ENCODE peak calls at places on chromosomes 4 and X, in six cellular contexts. F is caudate nucleus; N is AG04450; W is heart right ventricle; B is left lung; R is CD8-positive, alpha-beta memory T cell. A is an unnamed sample.

GRCh38 chr4:6504900-6505496 is 32.6 kb upstream of the PPP2R2C start:
- DNase-seq in R (no peak), W (no peak), N (no peak), B (no peak), F (no peak), A (peak)

GRCh38 chrX:12970691-12971202 is 4.2 kb upstream of the TMSB4X start:
- DNase-seq in B (no peak), W (no peak), F (peak), N (no peak), R (peak), A (no peak)

GRCh38 chr4:1497189-1497801 is 91.1 kb upstream of the NKX1-1 start:
- DNase-seq in R (peak), B (peak), N (no peak), W (no peak), F (no peak), A (no peak)

GRCh38 chr4:102574317-102574716 is 73.2 kb downstream of the NFKB1 start:
- DNase-seq in F (no peak), W (no peak), N (peak), B (no peak), R (no peak), A (no peak)

GRCh38 chrX:54447461-54447860 is 7.3 kb downstream of the TSR2 start:
- DNase-seq in R (no peak), W (no peak), N (no peak), B (no peak), F (no peak), A (no peak)

GRCh38 chr4:929970-930625 is 2.0 kb downstream of the GAK start:
- DNase-seq in W (no peak), R (no peak), F (no peak), B (no peak), N (no peak), A (no peak)

GRCh38 chr4:183492791-183493221 is 12.1 kb upstream of the ING2 start:
- DNase-seq in R (no peak), F (no peak), W (no peak), N (no peak), B (no peak), A (no peak)

GRCh38 chrX:20829665-20830481 is 544.3 kb upstream of the CNKSR2 start:
- DNase-seq in B (no peak), N (no peak), R (no peak), W (no peak), F (no peak), A (no peak)

GRCh38 chrX:107710617-107711391 is 64.8 kb downstream of the TSC22D3 start:
- DNase-seq in B (no peak), N (peak), W (no peak), F (no peak), R (peak), A (peak)

GRCh38 chr4:149031399-149031798 is 589.2 kb upstream of the NR3C2 start:
- DNase-seq in F (no peak), N (no peak), R (no peak), W (no peak), B (no peak), A (no peak)

GRCh38 chr4:85798011-85798770 is 323.2 kb downstream of the ARHGAP24 start:
- DNase-seq in B (no peak), N (no peak), F (no peak), R (no peak), W (no peak), A (no peak)

DNA sequence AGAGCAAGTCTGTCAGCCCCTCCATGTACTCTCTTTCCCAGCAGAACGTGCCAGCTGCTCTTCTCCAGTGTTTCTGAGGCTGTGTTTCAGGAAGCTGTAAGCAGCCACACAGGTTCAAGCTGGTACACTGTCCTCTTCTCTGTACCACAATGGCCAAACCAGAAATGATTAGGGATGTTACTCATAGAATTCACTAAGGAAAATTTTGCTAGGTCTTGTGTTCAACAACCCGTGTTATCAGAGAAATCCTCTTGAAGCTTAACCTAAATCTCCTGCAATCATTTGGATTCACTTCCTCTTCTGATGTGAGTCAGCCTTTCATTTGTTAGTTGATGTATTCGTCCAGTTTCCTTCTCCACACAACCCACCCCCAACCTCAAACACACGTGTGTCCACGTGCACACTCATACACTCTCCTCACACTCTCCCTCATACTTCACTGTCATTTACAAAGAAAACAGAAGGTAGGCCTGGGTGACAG is 63.3 kb downstream of the DCUN1D4 start:
- DNase-seq in W (no peak), N (no peak), R (no peak), B (no peak), F (no peak), A (no peak)
- H3K27ac ChIP-seq in W (no peak), N (no peak), R (no peak), B (no peak), F (no peak), A (peak)

GRCh38 chr4:59484948-59485347 is 1715.2 kb upstream of the ADGRL3 start:
- DNase-seq in B (no peak), W (no peak), N (no peak), R (no peak), F (no peak), A (no peak)
- H3K27ac ChIP-seq in B (no peak), W (no peak), N (no peak), R (no peak), F (no peak), A (no peak)

GRCh38 chr4:82192153-82192552 is 181.6 kb downstream of the HNRNPD start:
- DNase-seq in W (no peak), B (no peak), F (no peak), R (no peak), N (no peak), A (no peak)
- H3K27ac ChIP-seq in W (no peak), B (no peak), F (no peak), R (no peak), N (no peak), A (no peak)

GRCh38 chr4:58209576-58209975 is 1099.4 kb upstream of the IGFBP7 start:
- DNase-seq in R (no peak), B (no peak), W (no peak), F (no peak), N (no peak), A (no peak)
- H3K27ac ChIP-seq in R (no peak), B (no peak), W (no peak), F (no peak), N (no peak), A (no peak)

A was measured in esophagus muscularis mucosa.